ENCODE peak calls at places on chromosomes 6 and 20, in seven cellular contexts. One of them, this sample, is unnamed.

GRCh38 chr6:35052694-35053565 is 88.2 kb downstream of the TCP11 start:
- DNase-seq in GM23338: no peak
- DNase-seq in AG04450: no peak
- DNase-seq in fibroblast of villous mesenchyme: peak; percentile 76
- DNase-seq in A549: no peak
- DNase-seq in BE2C: no peak
- DNase-seq in lower lobe of right lung: no peak
- DNase-seq in this sample: no peak

GRCh38 chr6:128230267-128230989 is 290.0 kb downstream of the PTPRK start:
- DNase-seq in lower lobe of right lung: no peak
- DNase-seq in fibroblast of villous mesenchyme: no peak
- DNase-seq in BE2C: no peak
- DNase-seq in AG04450: no peak
- DNase-seq in GM23338: no peak
- DNase-seq in A549: no peak
- DNase-seq in this sample: no peak

GRCh38 chr6:155587817-155588216 is 132.2 kb upstream of the NOX3 start:
- DNase-seq in BE2C: no peak
- DNase-seq in A549: no peak
- DNase-seq in fibroblast of villous mesenchyme: no peak
- DNase-seq in lower lobe of right lung: no peak
- DNase-seq in GM23338: no peak
- DNase-seq in AG04450: no peak
- DNase-seq in this sample: no peak

GRCh38 chr20:44646023-44646640 is 5.4 kb downstream of the ADA start:
- DNase-seq in BE2C: no peak
- DNase-seq in GM23338: peak; percentile 36
- DNase-seq in AG04450: peak; percentile 16
- DNase-seq in A549: no peak
- DNase-seq in lower lobe of right lung: no peak
- DNase-seq in fibroblast of villous mesenchyme: no peak
- DNase-seq in this sample: peak; percentile 31

GRCh38 chr6:142696689-142697088 is 248.3 kb downstream of the HIVEP2 start:
- DNase-seq in A549: no peak
- DNase-seq in lower lobe of right lung: peak; percentile 66
- DNase-seq in BE2C: no peak
- DNase-seq in AG04450: no peak
- DNase-seq in GM23338: no peak
- DNase-seq in fibroblast of villous mesenchyme: no peak
- DNase-seq in this sample: peak; percentile 27

GRCh38 chr20:53943522-53944291 is 126.7 kb downstream of the BCAS1 start:
- DNase-seq in BE2C: peak; percentile 42
- DNase-seq in GM23338: peak; percentile 50
- DNase-seq in AG04450: no peak
- DNase-seq in fibroblast of villous mesenchyme: peak; percentile 61
- DNase-seq in A549: peak; percentile 55
- DNase-seq in lower lobe of right lung: no peak
- DNase-seq in this sample: peak; percentile 66

GRCh38 chr6:139378882-139379341 is 4.5 kb upstream of the CITED2 start:
- DNase-seq in AG04450: no peak
- DNase-seq in BE2C: no peak
- DNase-seq in GM23338: no peak
- DNase-seq in fibroblast of villous mesenchyme: peak; percentile 34
- DNase-seq in A549: peak; percentile 26
- DNase-seq in lower lobe of right lung: no peak
- DNase-seq in this sample: peak; percentile 26

GRCh38 chr20:63208346-63208924 is 7.5 kb downstream of the YTHDF1 start:
- DNase-seq in AG04450: no peak
- DNase-seq in fibroblast of villous mesenchyme: no peak
- DNase-seq in A549: no peak
- DNase-seq in lower lobe of right lung: no peak
- DNase-seq in BE2C: no peak
- DNase-seq in GM23338: no peak
- DNase-seq in this sample: no peak

GRCh38 chr6:109738200-109738599 is 47.1 kb downstream of the FIG4 start:
- DNase-seq in fibroblast of villous mesenchyme: no peak
- DNase-seq in BE2C: no peak
- DNase-seq in GM23338: no peak
- DNase-seq in A549: no peak
- DNase-seq in AG04450: no peak
- DNase-seq in lower lobe of right lung: no peak
- DNase-seq in this sample: no peak

GRCh38 chr6:45911691-45912090 is 104.0 kb downstream of the CLIC5 start:
- DNase-seq in GM23338: no peak
- DNase-seq in fibroblast of villous mesenchyme: no peak
- DNase-seq in AG04450: no peak
- DNase-seq in A549: no peak
- DNase-seq in lower lobe of right lung: no peak
- DNase-seq in BE2C: no peak
- DNase-seq in this sample: no peak

GRCh38 chr6:148945311-148946021 is 198.6 kb downstream of the UST start:
- DNase-seq in GM23338: no peak
- DNase-seq in A549: no peak
- DNase-seq in AG04450: no peak
- DNase-seq in fibroblast of villous mesenchyme: no peak
- DNase-seq in BE2C: no peak
- DNase-seq in lower lobe of right lung: no peak
- DNase-seq in this sample: no peak

GRCh38 chr20:62739067-62739466 is 30.4 kb downstream of the NTSR1 start:
- DNase-seq in GM23338: no peak
- DNase-seq in BE2C: no peak
- DNase-seq in AG04450: no peak
- DNase-seq in A549: no peak
- DNase-seq in fibroblast of villous mesenchyme: no peak
- DNase-seq in lower lobe of right lung: no peak
- DNase-seq in this sample: no peak

GRCh38 chr6:43246301-43247114 is 3.2 kb downstream of the TTBK1 start:
- DNase-seq in GM23338: peak; percentile 97
- DNase-seq in lower lobe of right lung: peak; percentile 90
- DNase-seq in AG04450: no peak
- DNase-seq in BE2C: peak; percentile 63
- DNase-seq in fibroblast of villous mesenchyme: peak; percentile 5
- DNase-seq in A549: peak; percentile 35
- DNase-seq in this sample: no peak

GRCh38 chr6:73739097-73739496 is 43.1 kb downstream of the CD109 start:
- DNase-seq in BE2C: no peak
- DNase-seq in GM23338: peak; percentile 84
- DNase-seq in lower lobe of right lung: no peak
- DNase-seq in fibroblast of villous mesenchyme: peak; percentile 83
- DNase-seq in A549: peak; percentile 3
- DNase-seq in AG04450: peak; percentile 54
- DNase-seq in this sample: peak; percentile 84

GRCh38 chr6:33418690-33419291 is 884 bp upstream of the CUTA start:
- DNase-seq in BE2C: no peak
- DNase-seq in fibroblast of villous mesenchyme: peak; percentile 52
- DNase-seq in lower lobe of right lung: no peak
- DNase-seq in A549: no peak
- DNase-seq in GM23338: peak; percentile 56
- DNase-seq in AG04450: no peak
- DNase-seq in this sample: peak; percentile 41
- H3K4me3 ChIP-seq in BE2C: peak overlapping the region; percentile 56
- H3K4me3 ChIP-seq in fibroblast of villous mesenchyme: peak overlapping the region; percentile 55
- H3K4me3 ChIP-seq in lower lobe of right lung: peak overlapping the region; percentile 85
- H3K4me3 ChIP-seq in A549: peak overlapping the region; percentile 36
- H3K4me3 ChIP-seq in GM23338: peak overlapping the region; percentile 98
- H3K4me3 ChIP-seq in AG04450: peak overlapping the region; percentile 51
- H3K4me3 ChIP-seq in this sample: peak overlapping the region; percentile 23

GRCh38 chr6:3001146-3001772 is 1.6 kb downstream of the NQO2 start:
- DNase-seq in BE2C: no peak
- DNase-seq in lower lobe of right lung: no peak
- DNase-seq in AG04450: no peak
- DNase-seq in A549: no peak
- DNase-seq in GM23338: no peak
- DNase-seq in fibroblast of villous mesenchyme: no peak
- DNase-seq in this sample: no peak

GRCh38 chr6:3001773-3002293 is 2.1 kb downstream of the NQO2 start:
- DNase-seq in GM23338: peak; percentile 88
- DNase-seq in BE2C: peak; percentile 39
- DNase-seq in AG04450: no peak
- DNase-seq in A549: peak; percentile 67
- DNase-seq in fibroblast of villous mesenchyme: peak; percentile 78
- DNase-seq in lower lobe of right lung: no peak
- DNase-seq in this sample: peak; percentile 90

GRCh38 chr6:2999005-2999620 is 581 bp upstream of the NQO2 start:
- DNase-seq in GM23338: no peak
- DNase-seq in lower lobe of right lung: peak; percentile 82
- DNase-seq in BE2C: no peak
- DNase-seq in fibroblast of villous mesenchyme: peak; percentile 85
- DNase-seq in A549: no peak
- DNase-seq in AG04450: no peak
- DNase-seq in this sample: peak; percentile 93

GRCh38 chr6:3005077-3005476 is 5.4 kb downstream of the NQO2 start:
- DNase-seq in AG04450: no peak
- DNase-seq in lower lobe of right lung: no peak
- DNase-seq in A549: no peak
- DNase-seq in GM23338: no peak
- DNase-seq in BE2C: no peak
- DNase-seq in fibroblast of villous mesenchyme: no peak
- DNase-seq in this sample: no peak

GRCh38 chr6:2999621-3000455 is at the start of gene NQO2:
- DNase-seq in GM23338: peak; percentile 95
- DNase-seq in fibroblast of villous mesenchyme: peak; percentile 86
- DNase-seq in A549: peak; percentile 80
- DNase-seq in lower lobe of right lung: peak; percentile 94
- DNase-seq in AG04450: peak; percentile 34
- DNase-seq in BE2C: peak; percentile 96
- DNase-seq in this sample: peak; percentile 89
- TF ChIP-seq CTCF in GM23338: no peak
- TF ChIP-seq CTCF in fibroblast of villous mesenchyme: peak; percentile 7
- TF ChIP-seq CTCF in A549: no peak
- TF ChIP-seq CTCF in lower lobe of right lung: no peak
- TF ChIP-seq CTCF in AG04450: no peak
- TF ChIP-seq CTCF in BE2C: no peak
- TF ChIP-seq CTCF in this sample: no peak

GRCh38 chr6:52557389-52558265 is 19.2 kb downstream of the TRAM2 start:
- DNase-seq in A549: no peak
- DNase-seq in GM23338: peak; percentile 50
- DNase-seq in AG04450: no peak
- DNase-seq in fibroblast of villous mesenchyme: peak; percentile 68
- DNase-seq in BE2C: no peak
- DNase-seq in lower lobe of right lung: no peak
- DNase-seq in this sample: no peak
- H3K4me3 ChIP-seq in A549: no peak overlapping the region
- H3K4me3 ChIP-seq in GM23338: no peak overlapping the region
- H3K4me3 ChIP-seq in AG04450: no peak overlapping the region
- H3K4me3 ChIP-seq in fibroblast of villous mesenchyme: no peak overlapping the region
- H3K4me3 ChIP-seq in BE2C: no peak overlapping the region
- H3K4me3 ChIP-seq in lower lobe of right lung: no peak overlapping the region
- H3K4me3 ChIP-seq in this sample: no peak overlapping the region

GRCh38 chr20:34215711-34216381 is 25.4 kb upstream of the ASIP start:
- DNase-seq in AG04450: peak; percentile 16
- DNase-seq in GM23338: peak; percentile 95
- DNase-seq in BE2C: peak; percentile 92
- DNase-seq in fibroblast of villous mesenchyme: peak; percentile 73
- DNase-seq in A549: peak; percentile 54
- DNase-seq in lower lobe of right lung: peak; percentile 93
- DNase-seq in this sample: peak; percentile 57
- TF ChIP-seq CTCF in AG04450: no peak
- TF ChIP-seq CTCF in GM23338: no peak
- TF ChIP-seq CTCF in BE2C: no peak
- TF ChIP-seq CTCF in fibroblast of villous mesenchyme: no peak
- TF ChIP-seq CTCF in A549: no peak
- TF ChIP-seq CTCF in lower lobe of right lung: peak; percentile 24
- TF ChIP-seq CTCF in this sample: no peak

DNA sequence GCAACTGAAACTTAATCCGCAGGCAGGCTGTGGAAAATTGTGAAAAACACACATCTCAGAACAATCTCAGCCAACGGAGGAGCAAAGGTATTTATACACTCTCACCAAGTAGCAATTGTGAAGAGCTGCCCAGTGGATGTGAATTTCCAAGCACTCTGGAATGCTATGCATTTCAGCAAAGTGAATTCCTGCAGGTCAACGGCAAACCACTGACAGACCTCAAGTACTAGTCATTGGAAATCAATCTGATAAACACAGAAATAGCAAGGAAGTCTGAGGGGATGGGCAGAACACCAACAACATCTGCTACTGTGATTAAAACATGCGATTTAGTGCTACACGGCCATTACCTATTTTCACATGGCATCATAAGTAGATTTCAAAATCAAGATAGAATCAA is 429.1 kb downstream of the HTR1B start:
- DNase-seq in A549: no peak
- DNase-seq in fibroblast of villous mesenchyme: peak; percentile 89
- DNase-seq in GM23338: peak; percentile 84
- DNase-seq in lower lobe of right lung: no peak
- DNase-seq in BE2C: no peak
- DNase-seq in AG04450: peak; percentile 67
- DNase-seq in this sample: peak; percentile 94
- H3K4me3 ChIP-seq in A549: no peak overlapping the region
- H3K4me3 ChIP-seq in fibroblast of villous mesenchyme: peak overlapping the region; percentile 0
- H3K4me3 ChIP-seq in GM23338: no peak overlapping the region
- H3K4me3 ChIP-seq in lower lobe of right lung: no peak overlapping the region
- H3K4me3 ChIP-seq in BE2C: no peak overlapping the region
- H3K4me3 ChIP-seq in AG04450: no peak overlapping the region
- H3K4me3 ChIP-seq in this sample: no peak overlapping the region

DNA sequence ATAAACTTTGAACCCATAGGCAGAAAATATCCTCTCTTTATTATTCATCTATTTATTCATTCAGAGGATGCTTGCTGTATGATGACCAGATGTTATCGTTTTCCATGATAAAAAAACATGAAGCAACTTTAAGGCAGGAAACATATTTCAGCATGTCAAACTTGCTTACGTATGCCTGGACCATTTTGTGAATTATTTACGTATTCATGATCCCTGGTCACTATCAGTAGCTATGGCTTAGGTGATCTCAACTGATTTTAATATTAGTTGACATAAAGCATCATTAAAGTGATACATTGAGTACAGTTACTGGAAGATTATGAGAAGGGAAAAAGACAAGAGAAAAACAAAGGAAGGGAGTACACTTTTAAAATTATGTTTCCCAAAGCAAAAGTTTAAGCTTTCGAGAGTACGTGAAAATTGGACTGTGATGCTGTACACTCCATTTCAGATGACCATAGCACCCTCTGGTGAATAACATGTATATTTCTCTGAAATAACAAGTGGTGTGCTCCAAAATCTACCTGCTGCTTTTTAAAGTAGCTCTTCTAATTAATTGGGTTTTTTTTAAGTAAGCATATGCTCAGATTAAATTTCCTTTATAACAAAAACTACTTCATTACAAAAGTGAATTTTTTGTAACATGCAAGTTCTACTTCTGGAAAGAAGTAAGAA is 215.1 kb upstream of the HSF2 start:
- DNase-seq in AG04450: peak; percentile 11
- DNase-seq in A549: peak; percentile 2
- DNase-seq in GM23338: no peak
- DNase-seq in lower lobe of right lung: no peak
- DNase-seq in fibroblast of villous mesenchyme: peak; percentile 61
- DNase-seq in BE2C: no peak
- DNase-seq in this sample: peak; percentile 48
- TF ChIP-seq CTCF in AG04450: peak; percentile 54
- TF ChIP-seq CTCF in A549: peak; percentile 51
- TF ChIP-seq CTCF in GM23338: peak; percentile 37
- TF ChIP-seq CTCF in lower lobe of right lung: peak; percentile 40
- TF ChIP-seq CTCF in fibroblast of villous mesenchyme: peak; percentile 57
- TF ChIP-seq CTCF in BE2C: peak; percentile 10
- TF ChIP-seq CTCF in this sample: peak; percentile 19

This sample was measured in cardiac fibroblast.